ENCODE peak calls at places on chromosomes 4 and X, in ten cellular contexts. M, I, K, V, R, N, T, C, Q and O are unnamed samples.

GRCh38 chr4:88021824-88022223 is 14.4 kb downstream of the PKD2 start:
- DNase-seq in N (peak; percentile 49), I (no peak), K (no peak), Q (no peak), C (no peak), M (no peak), R (no peak), V (no peak), T (no peak), O (no peak)

GRCh38 chr4:95869961-95870500 is 30.1 kb downstream of the PDHA2 start:
- DNase-seq in I (no peak), N (no peak), C (no peak), K (no peak), R (no peak), V (no peak), Q (no peak), T (no peak), M (no peak), O (no peak)

GRCh38 chr4:159191989-159192388 is 89.1 kb downstream of the RAPGEF2 start:
- DNase-seq in I (no peak), V (no peak), K (no peak), T (no peak), N (peak; percentile 88), M (peak; percentile 37), R (peak; percentile 16), Q (no peak), C (peak; percentile 63), O (peak; percentile 79)

GRCh38 chr4:78644744-78645330 is 93.3 kb downstream of the ANXA3 start:
- DNase-seq in R (peak; percentile 53), N (peak; percentile 91), V (peak; percentile 11), K (no peak), M (peak; percentile 32), I (peak; percentile 82), Q (peak; percentile 45), T (no peak), C (no peak), O (peak; percentile 77)

GRCh38 chrX:82813671-82814078 is 694.4 kb upstream of the POU3F4 start:
- DNase-seq in K (no peak), C (peak; percentile 64), M (no peak), R (peak; percentile 34), Q (no peak), I (no peak), N (peak; percentile 83), V (no peak), T (peak; percentile 0), O (peak; percentile 71)

GRCh38 chr4:158754385-158755180 is 14.2 kb upstream of the FNIP2 start:
- DNase-seq in I (no peak), Q (no peak), N (no peak), T (no peak), C (no peak), M (no peak), R (no peak), V (no peak), K (no peak), O (no peak)

GRCh38 chrX:116232833-116233232 is 62.3 kb downstream of the AGTR2 start:
- DNase-seq in N (peak; percentile 84), T (no peak), K (no peak), V (no peak), I (no peak), R (no peak), M (no peak), C (no peak), Q (no peak), O (no peak)

GRCh38 chr4:6641164-6641970 is 882 bp downstream of the MRFAP1 start:
- DNase-seq in N (peak; percentile 59), T (no peak), I (peak; percentile 72), V (peak; percentile 39), C (peak; percentile 41), R (peak; percentile 44), Q (no peak), K (no peak), M (no peak), O (no peak)

GRCh38 chrX:103817502-103817901 is 14.6 kb downstream of the RAB9B start:
- DNase-seq in K (no peak), M (peak; percentile 59), R (no peak), T (no peak), C (no peak), V (peak; percentile 21), N (peak; percentile 61), Q (peak; percentile 57), I (no peak), O (peak; percentile 19)

GRCh38 chrX:153818571-153819397 is 11.6 kb downstream of the PDZD4 start:
- DNase-seq in I (peak; percentile 86), N (no peak), K (no peak), Q (peak; percentile 68), V (peak; percentile 35), M (no peak), R (no peak), T (no peak), C (no peak), O (no peak)

GRCh38 chrX:153318811-153319210 is 2.8 kb downstream of the PNMA6F start:
- DNase-seq in N (no peak), I (no peak), R (no peak), V (no peak), T (no peak), C (no peak), K (no peak), M (no peak), Q (no peak), O (no peak)

GRCh38 chr4:130851932-130852331 is 1756.0 kb downstream of the C4orf33 start:
- DNase-seq in C (no peak), Q (no peak), K (no peak), V (no peak), I (peak; percentile 40), R (no peak), M (no peak), T (no peak), N (no peak), O (no peak)

GRCh38 chrX:54427837-54428424 is 12.3 kb upstream of the TSR2 start:
- DNase-seq in C (no peak), I (no peak), Q (no peak), T (no peak), R (no peak), K (no peak), M (no peak), V (no peak), N (no peak), O (no peak)

GRCh38 chr4:48205092-48205491 is 64.5 kb downstream of the TEC start:
- DNase-seq in N (no peak), R (no peak), C (no peak), T (no peak), M (no peak), V (no peak), Q (no peak), K (no peak), I (no peak), O (no peak)

GRCh38 chr4:82998898-82999297 is 11.7 kb downstream of the LIN54 start:
- DNase-seq in R (no peak), M (no peak), T (no peak), K (no peak), C (no peak), N (no peak), V (no peak), Q (no peak), I (no peak), O (no peak)

GRCh38 chr4:5746250-5746649 is 35.2 kb downstream of the EVC start:
- DNase-seq in R (no peak), I (no peak), C (no peak), T (no peak), N (no peak), M (no peak), Q (no peak), K (no peak), V (no peak), O (no peak)

GRCh38 chr4:48129307-48130014 is 4.6 kb downstream of the TXK start:
- DNase-seq in I (peak; percentile 76), Q (no peak), V (no peak), N (no peak), C (no peak), R (peak; percentile 7), M (no peak), K (no peak), T (no peak), O (no peak)

GRCh38 chrX:39969826-39970569 is 127.8 kb downstream of the BCOR start:
- DNase-seq in I (peak; percentile 41), R (no peak), C (no peak), Q (no peak), N (no peak), K (no peak), T (no peak), M (no peak), V (no peak), O (no peak)

GRCh38 chrX:1390621-1391369 is 1.1 kb downstream of the SLC25A6 start:
- DNase-seq in R (no peak), T (no peak), I (peak; percentile 66), V (no peak), N (no peak), K (no peak), M (no peak), C (no peak), Q (no peak), O (no peak)

GRCh38 chr4:141134051-141134450 is 782 bp upstream of the RNF150 start:
- DNase-seq in K (no peak), M (peak; percentile 34), Q (no peak), I (no peak), C (no peak), V (no peak), T (no peak), N (peak; percentile 24), R (no peak), O (peak; percentile 33)

GRCh38 chr4:133145758-133146157 is 3.3 kb upstream of the PCDH10 start:
- DNase-seq in T (no peak), K (no peak), N (no peak), V (no peak), Q (no peak), I (no peak), M (no peak), R (no peak), C (no peak), O (no peak)

GRCh38 chrX:48540015-48540350 is 469 bp downstream of the TBC1D25 start:
- DNase-seq in I (peak; percentile 67), Q (no peak), R (no peak), C (no peak), N (peak; percentile 41), M (peak; percentile 55), T (no peak), K (no peak), V (peak; percentile 28), O (peak; percentile 50)

GRCh38 chr4:105978684-105979296 is 83.5 kb downstream of the NPNT start:
- DNase-seq in I (no peak), C (no peak), K (no peak), N (peak; percentile 79), T (no peak), M (no peak), R (peak; percentile 63), Q (no peak), V (no peak), O (peak; percentile 50)

GRCh38 chrX:46812445-46812844 is 24.4 kb upstream of the RP2 start:
- DNase-seq in I (no peak), M (no peak), R (no peak), T (no peak), V (no peak), K (no peak), C (no peak), Q (no peak), N (peak; percentile 11), O (no peak)

GRCh38 chr4:84286048-84286447 is 213.0 kb downstream of the NKX6-1 start:
- DNase-seq in I (no peak), V (no peak), Q (no peak), R (no peak), C (no peak), N (no peak), M (no peak), K (no peak), T (no peak), O (no peak)

GRCh38 chrX:40091691-40092421 is 5.9 kb downstream of the BCOR start:
- DNase-seq in Q (no peak), M (no peak), I (no peak), N (no peak), C (no peak), T (no peak), K (no peak), R (no peak), V (no peak), O (no peak)

GRCh38 chr4:84597450-84597849 is 14.5 kb downstream of the CDS1 start:
- DNase-seq in N (no peak), M (no peak), C (no peak), R (no peak), I (no peak), Q (no peak), T (no peak), V (no peak), K (no peak), O (no peak)

GRCh38 chr4:16505726-16506125 is 279.5 kb upstream of the TAPT1 start:
- DNase-seq in N (peak; percentile 29), I (peak; percentile 51), T (peak; percentile 27), Q (no peak), R (no peak), M (no peak), K (no peak), C (no peak), V (no peak), O (no peak)